ENCODE peak calls at places on chromosome 11, in four cellular contexts. G, W, Y and O are unnamed samples.

GRCh38 chr11:77747381-77747969 is 73.0 kb downstream of the RSF1 start:
- DNase-seq in G (no peak), W (no peak), Y (no peak), O (no peak)

GRCh38 chr11:102225689-102226562 is 91.4 kb upstream of the BIRC3 start:
- DNase-seq in G (peak), W (no peak), Y (no peak), O (no peak)

GRCh38 chr11:113647856-113648255 is 58.3 kb downstream of the TMPRSS5 start:
- DNase-seq in G (no peak), W (no peak), Y (no peak), O (no peak)

GRCh38 chr11:93783767-93784151 is 323 bp upstream of the MED17 start:
- DNase-seq in G (no peak), W (no peak), Y (no peak), O (no peak)

GRCh38 chr11:37050311-37050710 is 452.3 kb upstream of the RAG2 start:
- DNase-seq in G (no peak), W (no peak), Y (no peak), O (no peak)

GRCh38 chr11:74646964-74647363 is 54.6 kb downstream of the POLD3 start:
- DNase-seq in G (no peak), W (no peak), Y (no peak), O (no peak)

GRCh38 chr11:68667511-68668253 is 16.7 kb upstream of the GAL start:
- DNase-seq in G (no peak), W (no peak), Y (no peak), O (no peak)

GRCh38 chr11:113549061-113549460 is 73.9 kb upstream of the DRD2 start:
- DNase-seq in G (no peak), W (no peak), Y (no peak), O (no peak)

GRCh38 chr11:65355776-65356393 is 1.3 kb downstream of the TIGD3 start:
- DNase-seq in G (no peak), W (peak), Y (no peak), O (no peak)

GRCh38 chr11:65720237-65720934 is at the start of gene RNASEH2C:
- DNase-seq in G (peak), W (peak), Y (peak), O (peak)

GRCh38 chr11:75203138-75203537 is 37.4 kb upstream of the TPBGL start:
- DNase-seq in G (no peak), W (peak), Y (no peak), O (no peak)

GRCh38 chr11:19079643-19080440 is 19.3 kb upstream of the MRGPRX2 start:
- DNase-seq in G (peak), W (no peak), Y (no peak), O (no peak)

GRCh38 chr11:5384335-5384734 is 723 bp downstream of the OR51M1 start:
- DNase-seq in G (no peak), W (no peak), Y (no peak), O (no peak)

GRCh38 chr11:110526323-110526722 is 96.6 kb downstream of the FDX1 start:
- DNase-seq in G (no peak), W (no peak), Y (no peak), O (no peak)

GRCh38 chr11:71212871-71213559 is 39.4 kb downstream of the SHANK2 start:
- DNase-seq in G (no peak), W (no peak), Y (no peak), O (no peak)

GRCh38 chr11:1229471-1230120 is 6.7 kb downstream of the MUC5B start:
- DNase-seq in G (no peak), W (no peak), Y (no peak), O (no peak)

GRCh38 chr11:115164774-115165173 is 339.4 kb downstream of the CADM1 start:
- DNase-seq in G (no peak), W (no peak), Y (no peak), O (no peak)

GRCh38 chr11:3080733-3081385 is 23.6 kb upstream of the CARS1 start:
- DNase-seq in G (no peak), W (no peak), Y (no peak), O (no peak)

GRCh38 chr11:129974237-129974636 is 28.4 kb downstream of the PRDM10 start:
- DNase-seq in G (no peak), W (no peak), Y (no peak), O (no peak)

GRCh38 chr11:76783901-76784813 is 1.0 kb downstream of the TSKU start:
- DNase-seq in G (peak), W (no peak), Y (no peak), O (peak)

GRCh38 chr11:60857378-60858232 is 1.9 kb upstream of the PTGDR2 start:
- DNase-seq in G (no peak), W (no peak), Y (no peak), O (no peak)

GRCh38 chr11:95005642-95006041 is 19.4 kb upstream of the KDM4E start:
- DNase-seq in G (no peak), W (no peak), Y (no peak), O (no peak)

GRCh38 chr11:134579709-134580634 is 167.9 kb upstream of the B3GAT1 start:
- DNase-seq in G (no peak), W (peak), Y (no peak), O (no peak)

GRCh38 chr11:131671764-131672163 is 301.3 kb downstream of the NTM start:
- DNase-seq in G (no peak), W (no peak), Y (no peak), O (no peak)

GRCh38 chr11:73164803-73165542 is 22.9 kb upstream of the FCHSD2 start:
- DNase-seq in G (no peak), W (no peak), Y (no peak), O (no peak)